ENCODE peak calls at places on chromosomes 5 and 9, in four cellular contexts. R, F, V and Q are unnamed samples.

GRCh38 chr5:126987271-126987899 is 43.0 kb downstream of the MARCHF3 start:
- DNase-seq in R (no peak), F (no peak), V (no peak), Q (no peak)

GRCh38 chr5:172731286-172732073 is 39.5 kb downstream of the DUSP1 start:
- DNase-seq in R (peak; percentile 85), F (no peak), V (no peak), Q (peak; percentile 23)

GRCh38 chr5:120139039-120139438 is 325.1 kb upstream of the PRR16 start:
- DNase-seq in R (peak; percentile 96), F (no peak), V (peak; percentile 59), Q (peak; percentile 97)

GRCh38 chr5:159786901-159787691 is 129.2 kb upstream of the ADRA1B start:
- DNase-seq in R (no peak), F (no peak), V (peak; percentile 63), Q (peak; percentile 88)

GRCh38 chr9:107807183-107807582 is 317.6 kb upstream of the KLF4 start:
- DNase-seq in R (peak; percentile 80), F (no peak), V (no peak), Q (peak; percentile 66)

GRCh38 chr5:149782018-149782899 is 52.1 kb downstream of the PPARGC1B start:
- DNase-seq in R (peak; percentile 32), F (no peak), V (no peak), Q (no peak)

GRCh38 chr5:119275146-119275872 is 80.5 kb upstream of the TNFAIP8 start:
- DNase-seq in R (peak; percentile 81), F (no peak), V (no peak), Q (peak; percentile 50)

GRCh38 chr9:96617439-96618185 is 2.0 kb downstream of the CDC14B start:
- DNase-seq in R (no peak), F (no peak), V (no peak), Q (no peak)

GRCh38 chr9:104586496-104587180 is 12.6 kb downstream of the OR13C5 start:
- DNase-seq in R (no peak), F (no peak), V (no peak), Q (peak; percentile 47)

GRCh38 chr5:71872465-71872864 is 153.4 kb downstream of the CARTPT start:
- DNase-seq in R (no peak), F (no peak), V (no peak), Q (no peak)

GRCh38 chr5:19047277-19047676 is 940.7 kb downstream of the CDH18 start:
- DNase-seq in R (no peak), F (no peak), V (no peak), Q (no peak)

GRCh38 chr9:86807577-86807976 is 139.7 kb downstream of the GAS1 start:
- DNase-seq in R (no peak), F (no peak), V (peak; percentile 82), Q (no peak)

GRCh38 chr5:174315471-174315870 is 270.0 kb downstream of the NSG2 start:
- DNase-seq in R (no peak), F (no peak), V (no peak), Q (no peak)

GRCh38 chr9:137301086-137301947 is 754 bp downstream of the NRARP start:
- DNase-seq in R (peak; percentile 34), F (no peak), V (no peak), Q (peak; percentile 47)

GRCh38 chr5:67983251-67983941 is 232.2 kb upstream of the PIK3R1 start:
- DNase-seq in R (peak; percentile 92), F (no peak), V (no peak), Q (peak; percentile 94)

GRCh38 chr5:146007973-146008372 is 71.6 kb downstream of the SH3RF2 start:
- DNase-seq in R (no peak), F (no peak), V (no peak), Q (no peak)